ENCODE peak calls at places on chromosome 22, in eight cellular contexts. U, B, Q, T, P, R, Y and J are unnamed samples.

GRCh38 chr22:25060522-25061071 is 108.1 kb downstream of the KIAA1671 start:
- DNase-seq in B (no peak), Y (no peak), P (no peak), R (no peak), U (no peak), Q (no peak), T (no peak), J (no peak)

GRCh38 chr22:42757475-42757874 is 36.8 kb upstream of the A4GALT start:
- DNase-seq in T (peak; percentile 64), P (no peak), Y (no peak), U (no peak), B (no peak), Q (no peak), R (peak; percentile 34), J (no peak)

GRCh38 chr22:32494971-32495370 is 20.4 kb downstream of the FBXO7 start:
- DNase-seq in Y (no peak), Q (no peak), R (no peak), B (no peak), P (no peak), U (no peak), T (no peak), J (no peak)

GRCh38 chr22:30381250-30381649 is 6.0 kb downstream of the RNF215 start:
- DNase-seq in T (no peak), Y (no peak), B (no peak), P (no peak), U (no peak), R (no peak), Q (no peak), J (no peak)

GRCh38 chr22:27105142-27106025 is 448.0 kb downstream of the MIAT start:
- DNase-seq in T (peak; percentile 97), B (no peak), Y (no peak), U (no peak), P (no peak), R (peak; percentile 62), Q (peak; percentile 96), J (peak; percentile 88)

GRCh38 chr22:37818397-37819099 is 4.6 kb upstream of the GALR3 start:
- DNase-seq in B (no peak), Y (peak; percentile 90), T (peak; percentile 84), U (no peak), P (no peak), R (peak; percentile 51), Q (peak; percentile 83), J (no peak)

GRCh38 chr22:42520663-42521546 is 1.3 kb upstream of the RRP7A start:
- DNase-seq in P (no peak), T (no peak), Y (no peak), R (no peak), Q (no peak), B (peak; percentile 94), U (no peak), J (no peak)

GRCh38 chr22:27804683-27805297 is 3.2 kb upstream of the MN1 start:
- DNase-seq in B (peak; percentile 44), U (no peak), R (peak; percentile 67), Q (peak; percentile 88), P (peak; percentile 64), Y (peak; percentile 82), T (peak; percentile 89), J (peak; percentile 62)

GRCh38 chr22:44050766-44051747 is 27.0 kb downstream of the PARVB start:
- DNase-seq in B (no peak), Q (no peak), U (no peak), P (no peak), Y (no peak), R (no peak), T (no peak), J (no peak)

GRCh38 chr22:44049369-44050231 is 25.5 kb downstream of the PARVB start:
- DNase-seq in U (no peak), P (no peak), Y (no peak), B (no peak), T (no peak), Q (no peak), R (no peak), J (peak; percentile 48)

GRCh38 chr22:25193548-25193947 is 6.1 kb upstream of the CRYBB3 start:
- DNase-seq in B (no peak), T (peak; percentile 7), U (no peak), Y (no peak), Q (no peak), P (peak; percentile 38), R (no peak), J (no peak)

GRCh38 chr22:29820941-29821789 is 16.9 kb downstream of the ASCC2 start:
- DNase-seq in T (peak; percentile 83), P (no peak), U (no peak), B (peak; percentile 86), Q (peak; percentile 70), Y (no peak), R (peak; percentile 90), J (peak; percentile 37)

GRCh38 chr22:24964441-24964840 is 11.9 kb downstream of the KIAA1671 start:
- DNase-seq in T (no peak), B (no peak), Q (no peak), R (no peak), U (no peak), P (no peak), Y (no peak), J (no peak)

GRCh38 chr22:22547226-22547625 is 11.8 kb downstream of the PRAME start:
- DNase-seq in B (no peak), R (no peak), Y (no peak), T (no peak), Q (no peak), P (no peak), U (no peak), J (no peak)
- H3K27me3 ChIP-seq in B (peaks cover 13% of the 10 kb centered on the region), R (no peaks in the 10 kb centered on the region), Y (no peaks in the 10 kb centered on the region), T (peaks cover 8% of the 10 kb centered on the region), Q (no peaks in the 10 kb centered on the region), P (no peaks in the 10 kb centered on the region), U (no peaks in the 10 kb centered on the region), J (no peaks in the 10 kb centered on the region)

DNA sequence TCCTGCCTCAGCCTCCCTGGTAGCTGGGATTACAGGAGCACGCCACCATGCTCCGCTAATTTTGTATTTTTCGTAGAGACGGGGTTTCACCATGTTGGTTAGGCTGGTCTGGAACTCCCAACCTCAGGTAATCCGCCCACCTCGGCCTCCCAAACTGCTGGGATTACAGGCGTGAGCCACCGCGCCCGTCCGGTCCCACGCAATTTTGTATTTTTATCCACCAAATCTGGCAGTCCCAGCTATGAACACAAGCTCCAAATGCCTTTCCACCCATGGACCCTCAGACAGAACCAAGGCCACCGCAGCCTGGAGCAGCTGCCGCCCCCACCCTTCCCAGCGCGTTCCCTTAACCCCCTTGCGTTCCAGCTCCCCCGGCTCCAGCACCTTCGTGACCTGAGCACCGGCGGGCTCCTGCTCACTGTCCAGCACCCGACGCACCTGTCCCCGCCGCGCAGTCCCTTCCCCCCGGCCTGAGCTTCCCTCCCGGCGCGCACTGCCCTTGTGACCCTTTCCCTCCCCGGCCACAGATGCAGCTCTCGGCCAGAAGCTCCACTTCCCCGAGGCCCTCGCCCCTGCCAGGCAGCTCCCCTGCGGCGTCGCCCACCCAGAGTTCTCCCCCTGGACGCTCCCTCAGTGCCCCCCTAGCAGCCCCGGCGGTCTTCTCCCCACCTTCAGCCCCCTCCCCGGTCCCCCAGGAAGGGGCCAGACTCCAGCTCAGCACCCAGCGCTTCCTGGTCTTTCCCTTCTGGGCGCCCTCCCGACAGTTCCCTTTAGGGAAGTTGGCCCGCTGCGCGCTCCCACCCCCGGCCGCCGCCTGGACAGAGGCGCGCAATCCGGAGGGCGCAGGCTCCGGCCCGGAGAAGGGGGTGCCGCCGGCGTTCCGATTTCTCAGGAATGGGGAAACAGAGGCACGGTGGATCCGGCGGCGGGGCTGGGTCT is 5.6 kb upstream of the ZBED4 start:
- DNase-seq in U (no peak), P (no peak), Y (peak; percentile 79), R (no peak), T (peak; percentile 36), Q (no peak), B (no peak), J (no peak)
- H3K27me3 ChIP-seq in U (peaks cover 30% of the 10 kb centered on the region), P (peaks cover 78% of the 10 kb centered on the region), Y (no peaks in the 10 kb centered on the region), R (peaks cover 45% of the 10 kb centered on the region), T (peaks cover 31% of the 10 kb centered on the region), Q (peaks cover 26% of the 10 kb centered on the region), B (peaks cover 51% of the 10 kb centered on the region), J (peaks cover 11% of the 10 kb centered on the region)

GRCh38 chr22:22902247-22902962 is 14.8 kb downstream of the IGLL5 start:
- DNase-seq in T (no peak), B (no peak), Y (no peak), Q (no peak), U (no peak), P (no peak), R (no peak), J (no peak)
- H3K27me3 ChIP-seq in T (peaks cover 14% of the 10 kb centered on the region), B (peaks cover 41% of the 10 kb centered on the region), Y (no peaks in the 10 kb centered on the region), Q (no peaks in the 10 kb centered on the region), U (no peaks in the 10 kb centered on the region), P (peaks cover 2% of the 10 kb centered on the region), R (no peaks in the 10 kb centered on the region), J (no peaks in the 10 kb centered on the region)

GRCh38 chr22:48268293-48268692 is 1505.8 kb downstream of the TBC1D22A start:
- DNase-seq in T (no peak), Q (no peak), B (no peak), U (no peak), R (no peak), Y (no peak), P (no peak), J (no peak)
- H3K27me3 ChIP-seq in T (no peaks in the 10 kb centered on the region), Q (no peaks in the 10 kb centered on the region), B (peaks cover 44% of the 10 kb centered on the region), U (no peaks in the 10 kb centered on the region), R (no peaks in the 10 kb centered on the region), Y (no peaks in the 10 kb centered on the region), P (no peaks in the 10 kb centered on the region), J (no peaks in the 10 kb centered on the region)

GRCh38 chr22:45402466-45402865 is 10.9 kb downstream of the SMC1B start:
- DNase-seq in U (no peak), B (no peak), Q (no peak), T (no peak), P (no peak), Y (no peak), R (no peak), J (no peak)

GRCh38 chr22:45400046-45400445 is 13.4 kb downstream of the SMC1B start:
- DNase-seq in Y (no peak), P (no peak), U (no peak), T (no peak), Q (no peak), B (no peak), R (no peak), J (no peak)

GRCh38 chr22:45398214-45398613 is 15.2 kb downstream of the SMC1B start:
- DNase-seq in Q (no peak), R (no peak), U (no peak), P (no peak), B (no peak), Y (no peak), T (no peak), J (no peak)

DNA sequence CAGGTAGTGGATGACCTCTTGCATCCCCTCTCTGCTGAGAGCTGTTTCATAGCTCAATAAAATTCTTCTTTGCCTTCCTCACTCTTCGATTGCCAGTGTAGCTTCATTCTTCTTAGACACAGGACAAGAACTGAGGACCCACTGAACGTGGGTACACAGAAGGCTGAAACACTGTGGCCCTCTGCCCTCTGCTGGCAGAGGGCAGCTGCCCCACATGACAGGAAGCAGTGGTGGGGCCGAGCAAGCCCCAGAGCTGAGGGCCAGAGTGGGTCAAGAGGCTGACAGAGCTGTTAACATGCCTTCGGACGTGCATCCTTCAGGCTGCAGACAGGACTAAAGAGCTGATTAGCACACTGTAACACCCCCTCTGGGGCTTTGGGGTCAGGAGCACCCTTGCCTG is 15.6 kb downstream of the SMC1B start:
- DNase-seq in T (no peak), R (no peak), U (no peak), Q (no peak), B (peak; percentile 17), Y (no peak), P (no peak), J (no peak)
- H3K27me3 ChIP-seq in T (peaks cover 13% of the 10 kb centered on the region), R (peaks cover 2% of the 10 kb centered on the region), U (no peaks in the 10 kb centered on the region), Q (no peaks in the 10 kb centered on the region), B (no peaks in the 10 kb centered on the region), Y (no peaks in the 10 kb centered on the region), P (no peaks in the 10 kb centered on the region), J (no peaks in the 10 kb centered on the region)